ENCODE peak calls at places on chromosomes 5 and 9, in eight cellular contexts. L is neuronal stem cell, I is astrocyte, X is heart left ventricle, R is colonic mucosa, M is tibial nerve, Z is small intestine, H is adrenal gland. D is an unnamed sample.

GRCh38 chr5:96004754-96005153 is 43.1 kb upstream of the ELL2 start:
- DNase-seq in Z (no peak), H (no peak), R (no peak), L (no peak), I (no peak), X (no peak), M (no peak), D (no peak)

GRCh38 chr9:16704489-16705111 is 165.9 kb downstream of the BNC2 start:
- DNase-seq in R (peak; percentile 23), M (no peak), H (peak; percentile 78), I (no peak), Z (no peak), X (peak; percentile 54), L (no peak), D (no peak)

GRCh38 chr9:114899461-114899860 is 30.9 kb downstream of the TNFSF8 start:
- DNase-seq in Z (no peak), I (no peak), M (no peak), R (no peak), L (no peak), X (no peak), H (no peak), D (no peak)

GRCh38 chr5:176676361-176676824 is 29.1 kb downstream of the TSPAN17 start:
- DNase-seq in M (no peak), H (no peak), R (no peak), I (no peak), Z (no peak), X (peak; percentile 66), L (no peak), D (no peak)

GRCh38 chr9:72526901-72527800 is 5.7 kb downstream of the TMC1 start:
- DNase-seq in H (peak; percentile 92), R (peak; percentile 61), M (peak; percentile 65), L (peak; percentile 62), X (peak; percentile 69), Z (peak; percentile 53), I (peak; percentile 93), D (no peak)

GRCh38 chr9:90013778-90014177 is 409.0 kb downstream of the GADD45G start:
- DNase-seq in H (no peak), M (no peak), Z (no peak), X (no peak), L (no peak), I (no peak), R (no peak), D (no peak)

GRCh38 chr9:38421498-38422211 is 2.6 kb downstream of the IGFBPL1 start:
- DNase-seq in M (no peak), R (no peak), I (no peak), L (peak; percentile 80), X (no peak), H (no peak), Z (no peak), D (peak; percentile 72)

GRCh38 chr9:15182003-15182695 is 124.9 kb downstream of the TTC39B start:
- DNase-seq in R (no peak), X (no peak), M (no peak), I (no peak), Z (no peak), L (peak; percentile 12), H (no peak), D (no peak)

GRCh38 chr5:159133041-159133741 is 33.5 kb upstream of the EBF1 start:
- DNase-seq in M (peak; percentile 42), X (no peak), L (peak; percentile 43), I (peak; percentile 61), Z (peak; percentile 26), H (no peak), R (no peak), D (no peak)

GRCh38 chr5:98997000-98997399 is 68.2 kb upstream of the CHD1 start:
- DNase-seq in I (peak; percentile 36), Z (no peak), H (no peak), R (no peak), X (no peak), M (no peak), L (no peak), D (no peak)

GRCh38 chr5:61496406-61497307 is 164.6 kb downstream of the ZSWIM6 start:
- DNase-seq in M (no peak), Z (no peak), L (peak; percentile 64), H (no peak), X (no peak), I (peak; percentile 9), R (no peak), D (no peak)

GRCh38 chr5:78577051-78577807 is 71.3 kb downstream of the LHFPL2 start:
- DNase-seq in M (no peak), X (no peak), H (peak; percentile 35), R (no peak), L (no peak), Z (no peak), I (no peak), D (no peak)

GRCh38 chr5:148864113-148864841 is 37.9 kb downstream of the ADRB2 start:
- DNase-seq in L (no peak), I (no peak), H (no peak), R (no peak), Z (no peak), M (no peak), X (peak; percentile 59), D (no peak)

GRCh38 chr5:178293815-178294214 is 61.2 kb upstream of the PHYKPL start:
- DNase-seq in Z (no peak), X (no peak), R (no peak), I (no peak), M (no peak), H (no peak), L (no peak), D (no peak)

GRCh38 chr9:36862206-36863145 is 171.6 kb downstream of the PAX5 start:
- DNase-seq in R (peak; percentile 60), I (peak; percentile 8), Z (peak; percentile 39), X (no peak), H (peak; percentile 38), M (peak; percentile 15), L (no peak), D (peak; percentile 44)

GRCh38 chr5:132087176-132087575 is 13.6 kb downstream of the CSF2 start:
- DNase-seq in R (no peak), H (no peak), M (no peak), I (no peak), Z (no peak), X (no peak), L (no peak), D (no peak)

GRCh38 chr5:1706021-1706420 is 93.6 kb downstream of the MRPL36 start:
- DNase-seq in H (no peak), M (no peak), X (no peak), R (no peak), L (no peak), Z (no peak), I (no peak), D (no peak)

GRCh38 chr5:142178651-142179050 is 70.1 kb downstream of the NDFIP1 start:
- DNase-seq in R (no peak), L (no peak), H (no peak), Z (no peak), X (no peak), I (no peak), M (no peak), D (no peak)

GRCh38 chr5:34930870-34931269 is 1.5 kb downstream of the DNAJC21 start:
- DNase-seq in I (no peak), L (no peak), M (no peak), H (no peak), Z (no peak), X (no peak), R (no peak), D (no peak)

GRCh38 chr5:179332741-179333290 is 12.4 kb downstream of the ADAMTS2 start:
- DNase-seq in Z (no peak), R (no peak), I (no peak), L (no peak), M (no peak), H (no peak), X (peak; percentile 17), D (no peak)

GRCh38 chr9:121326924-121327613 is 43.0 kb downstream of the STOM start:
- DNase-seq in I (no peak), H (no peak), L (no peak), X (no peak), Z (peak; percentile 32), R (no peak), M (no peak), D (no peak)

GRCh38 chr5:151682751-151683331 is 3.9 kb downstream of the SPARC start:
- DNase-seq in L (no peak), Z (no peak), R (no peak), H (peak; percentile 86), X (peak; percentile 62), I (no peak), M (no peak), D (peak; percentile 51)

GRCh38 chr9:71626395-71626794 is 141.9 kb downstream of the CEMIP2 start:
- DNase-seq in X (no peak), L (no peak), R (no peak), Z (no peak), I (no peak), M (no peak), H (no peak), D (no peak)

GRCh38 chr5:14295610-14296009 is 152.5 kb downstream of the TRIO start:
- DNase-seq in L (no peak), Z (no peak), R (no peak), H (no peak), M (no peak), X (peak; percentile 56), I (no peak), D (no peak)
- H3K36me3 ChIP-seq in L (peaks cover 13% of the 10 kb centered on the region), Z (peaks cover 5% of the 10 kb centered on the region), R (peaks cover 5% of the 10 kb centered on the region), H (peaks cover 9% of the 10 kb centered on the region), M (peaks cover 54% of the 10 kb centered on the region), X (peaks cover 10% of the 10 kb centered on the region), I (peaks cover 82% of the 10 kb centered on the region), D (peaks cover 12% of the 10 kb centered on the region)

GRCh38 chr5:16916262-16916878 is 19.7 kb downstream of the MYO10 start:
- DNase-seq in Z (no peak), H (no peak), I (peak; percentile 98), M (no peak), R (no peak), L (no peak), X (no peak), D (no peak)
- H3K27ac ChIP-seq in Z (no peak overlapping the region), H (no peak overlapping the region), I (peak overlapping the region; percentile 76), M (no peak overlapping the region), R (no peak overlapping the region), L (no peak overlapping the region), X (no peak overlapping the region), D (no peak overlapping the region)

GRCh38 chr9:122888480-122888879 is 16.7 kb downstream of the RC3H2 start:
- DNase-seq in R (no peak), H (no peak), X (no peak), M (no peak), L (no peak), Z (no peak), I (no peak), D (no peak)
- H3K36me3 ChIP-seq in R (peaks cover 9% of the 10 kb centered on the region), H (peaks cover 44% of the 10 kb centered on the region), X (peaks cover 9% of the 10 kb centered on the region), M (peaks cover 87% of the 10 kb centered on the region), L (peaks cover 13% of the 10 kb centered on the region), Z (peaks cover 6% of the 10 kb centered on the region), I (peaks cover 23% of the 10 kb centered on the region), D (peaks cover 79% of the 10 kb centered on the region)

GRCh38 chr5:134590992-134591659 is 41.5 kb downstream of the SAR1B start:
- DNase-seq in R (peak; percentile 84), Z (peak; percentile 99), M (no peak), H (no peak), L (no peak), I (no peak), X (peak; percentile 43), D (peak; percentile 75)
- H3K27ac ChIP-seq in R (no peak overlapping the region), Z (peak overlapping the region; percentile 75), M (no peak overlapping the region), H (no peak overlapping the region), L (no peak overlapping the region), I (no peak overlapping the region), X (peak overlapping the region; percentile 22), D (peak overlapping the region; percentile 56)

DNA sequence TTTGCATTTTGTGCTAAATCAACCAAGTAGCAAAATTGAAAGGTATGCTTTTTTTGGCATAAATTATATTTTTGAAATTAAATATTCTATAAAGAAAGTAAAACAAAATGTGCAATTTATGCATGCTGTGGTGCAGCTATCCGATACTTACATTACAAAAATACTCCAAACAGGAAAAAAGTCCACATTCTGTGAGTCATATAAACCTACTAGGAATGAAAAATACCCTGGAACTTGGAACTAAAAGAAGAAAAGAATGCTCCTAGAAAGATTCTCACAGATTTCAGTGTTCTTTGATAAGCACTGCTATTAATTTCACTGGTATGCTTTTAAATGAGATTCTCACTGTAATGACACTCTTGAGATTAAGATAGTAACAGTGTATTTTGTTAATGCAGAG is 92.6 kb downstream of the OSMR start:
- DNase-seq in Z (no peak), L (no peak), X (no peak), R (no peak), H (no peak), I (peak; percentile 57), M (no peak), D (no peak)
- H3K36me3 ChIP-seq in Z (peaks cover 7% of the 10 kb centered on the region), L (peaks cover 2% of the 10 kb centered on the region), X (peaks cover 8% of the 10 kb centered on the region), R (peaks cover 5% of the 10 kb centered on the region), H (peaks cover 43% of the 10 kb centered on the region), I (peaks cover 36% of the 10 kb centered on the region), M (peaks cover 70% of the 10 kb centered on the region), D (peaks cover 10% of the 10 kb centered on the region)